ENCODE peak calls at places on chromosome 16, in seven cellular contexts. One of them, this sample, is unnamed.

GRCh38 chr16:27774779-27775178 is 224.8 kb downstream of the KATNIP start:
- DNase-seq in epithelial cell of esophagus: no peak
- DNase-seq in adrenal gland: no peak
- DNase-seq in effector memory CD8-positive, alpha-beta T cell: no peak
- DNase-seq in mucosa of gallbladder: no peak
- DNase-seq in cardiac fibroblast: no peak
- DNase-seq in activated CD8-positive, alpha-beta memory T cell treated with anti-CD3 and anti-CD28 coated beads for 4 hours: no peak
- DNase-seq in this sample: no peak

GRCh38 chr16:65855171-65856145 is 511.0 kb upstream of the CDH5 start:
- DNase-seq in epithelial cell of esophagus: no peak
- DNase-seq in adrenal gland: no peak
- DNase-seq in effector memory CD8-positive, alpha-beta T cell: no peak
- DNase-seq in mucosa of gallbladder: no peak
- DNase-seq in cardiac fibroblast: no peak
- DNase-seq in activated CD8-positive, alpha-beta memory T cell treated with anti-CD3 and anti-CD28 coated beads for 4 hours: no peak
- DNase-seq in this sample: no peak

GRCh38 chr16:9039208-9039607 is 52.2 kb upstream of the HAPSTR1 start:
- DNase-seq in epithelial cell of esophagus: peak; percentile 46
- DNase-seq in adrenal gland: no peak
- DNase-seq in effector memory CD8-positive, alpha-beta T cell: no peak
- DNase-seq in mucosa of gallbladder: no peak
- DNase-seq in cardiac fibroblast: peak; percentile 43
- DNase-seq in activated CD8-positive, alpha-beta memory T cell treated with anti-CD3 and anti-CD28 coated beads for 4 hours: no peak
- DNase-seq in this sample: no peak

GRCh38 chr16:17281052-17281451 is 189.7 kb downstream of the XYLT1 start:
- DNase-seq in epithelial cell of esophagus: no peak
- DNase-seq in adrenal gland: no peak
- DNase-seq in effector memory CD8-positive, alpha-beta T cell: no peak
- DNase-seq in mucosa of gallbladder: no peak
- DNase-seq in cardiac fibroblast: no peak
- DNase-seq in activated CD8-positive, alpha-beta memory T cell treated with anti-CD3 and anti-CD28 coated beads for 4 hours: no peak
- DNase-seq in this sample: no peak

GRCh38 chr16:88681709-88682451 is 4.4 kb downstream of the SNAI3 start:
- DNase-seq in epithelial cell of esophagus: no peak
- DNase-seq in adrenal gland: no peak
- DNase-seq in effector memory CD8-positive, alpha-beta T cell: peak; percentile 33
- DNase-seq in mucosa of gallbladder: no peak
- DNase-seq in cardiac fibroblast: no peak
- DNase-seq in activated CD8-positive, alpha-beta memory T cell treated with anti-CD3 and anti-CD28 coated beads for 4 hours: no peak
- DNase-seq in this sample: no peak

GRCh38 chr16:85428899-85429775 is 184.0 kb upstream of the GSE1 start:
- DNase-seq in epithelial cell of esophagus: no peak
- DNase-seq in adrenal gland: no peak
- DNase-seq in effector memory CD8-positive, alpha-beta T cell: no peak
- DNase-seq in mucosa of gallbladder: no peak
- DNase-seq in cardiac fibroblast: no peak
- DNase-seq in activated CD8-positive, alpha-beta memory T cell treated with anti-CD3 and anti-CD28 coated beads for 4 hours: no peak
- DNase-seq in this sample: peak; percentile 55

GRCh38 chr16:59973966-59974365 is 1239.8 kb upstream of the GOT2 start:
- DNase-seq in epithelial cell of esophagus: peak; percentile 94
- DNase-seq in adrenal gland: no peak
- DNase-seq in effector memory CD8-positive, alpha-beta T cell: no peak
- DNase-seq in mucosa of gallbladder: no peak
- DNase-seq in cardiac fibroblast: no peak
- DNase-seq in activated CD8-positive, alpha-beta memory T cell treated with anti-CD3 and anti-CD28 coated beads for 4 hours: no peak
- DNase-seq in this sample: no peak

GRCh38 chr16:74984194-74984669 is 691 bp downstream of the WDR59 start:
- DNase-seq in epithelial cell of esophagus: peak; percentile 39
- DNase-seq in adrenal gland: peak; percentile 43
- DNase-seq in effector memory CD8-positive, alpha-beta T cell: peak; percentile 39
- DNase-seq in mucosa of gallbladder: no peak
- DNase-seq in cardiac fibroblast: peak; percentile 45
- DNase-seq in activated CD8-positive, alpha-beta memory T cell treated with anti-CD3 and anti-CD28 coated beads for 4 hours: no peak
- DNase-seq in this sample: peak; percentile 30

GRCh38 chr16:1920727-1921155 is 2.5 kb upstream of the HS3ST6 start:
- DNase-seq in epithelial cell of esophagus: no peak
- DNase-seq in adrenal gland: peak; percentile 41
- DNase-seq in effector memory CD8-positive, alpha-beta T cell: no peak
- DNase-seq in mucosa of gallbladder: no peak
- DNase-seq in cardiac fibroblast: peak; percentile 14
- DNase-seq in activated CD8-positive, alpha-beta memory T cell treated with anti-CD3 and anti-CD28 coated beads for 4 hours: no peak
- DNase-seq in this sample: peak; percentile 66

GRCh38 chr16:50539822-50540710 is 8.1 kb upstream of the NKD1 start:
- DNase-seq in epithelial cell of esophagus: no peak
- DNase-seq in adrenal gland: no peak
- DNase-seq in effector memory CD8-positive, alpha-beta T cell: no peak
- DNase-seq in mucosa of gallbladder: no peak
- DNase-seq in cardiac fibroblast: no peak
- DNase-seq in activated CD8-positive, alpha-beta memory T cell treated with anti-CD3 and anti-CD28 coated beads for 4 hours: no peak
- DNase-seq in this sample: no peak

GRCh38 chr16:31458073-31458834 is 1.0 kb upstream of the ARMC5 start:
- DNase-seq in epithelial cell of esophagus: peak; percentile 65
- DNase-seq in adrenal gland: peak; percentile 67
- DNase-seq in effector memory CD8-positive, alpha-beta T cell: peak; percentile 71
- DNase-seq in mucosa of gallbladder: no peak
- DNase-seq in cardiac fibroblast: peak; percentile 58
- DNase-seq in activated CD8-positive, alpha-beta memory T cell treated with anti-CD3 and anti-CD28 coated beads for 4 hours: peak; percentile 32
- DNase-seq in this sample: peak; percentile 43

GRCh38 chr16:67157892-67158635 is 1.6 kb downstream of the TRADD start:
- DNase-seq in epithelial cell of esophagus: no peak
- DNase-seq in adrenal gland: peak; percentile 18
- DNase-seq in effector memory CD8-positive, alpha-beta T cell: no peak
- DNase-seq in mucosa of gallbladder: no peak
- DNase-seq in cardiac fibroblast: no peak
- DNase-seq in activated CD8-positive, alpha-beta memory T cell treated with anti-CD3 and anti-CD28 coated beads for 4 hours: no peak
- DNase-seq in this sample: no peak

GRCh38 chr16:87284183-87284582 is 33.0 kb downstream of the C16orf95 start:
- DNase-seq in epithelial cell of esophagus: no peak
- DNase-seq in adrenal gland: no peak
- DNase-seq in effector memory CD8-positive, alpha-beta T cell: no peak
- DNase-seq in mucosa of gallbladder: no peak
- DNase-seq in cardiac fibroblast: no peak
- DNase-seq in activated CD8-positive, alpha-beta memory T cell treated with anti-CD3 and anti-CD28 coated beads for 4 hours: no peak
- DNase-seq in this sample: no peak

GRCh38 chr16:26762596-26762995 is 304.1 kb upstream of the C16orf82 start:
- DNase-seq in epithelial cell of esophagus: no peak
- DNase-seq in adrenal gland: no peak
- DNase-seq in effector memory CD8-positive, alpha-beta T cell: no peak
- DNase-seq in mucosa of gallbladder: no peak
- DNase-seq in cardiac fibroblast: no peak
- DNase-seq in activated CD8-positive, alpha-beta memory T cell treated with anti-CD3 and anti-CD28 coated beads for 4 hours: no peak
- DNase-seq in this sample: no peak

GRCh38 chr16:4412159-4412558 is 4.2 kb downstream of the CORO7 start:
- DNase-seq in epithelial cell of esophagus: no peak
- DNase-seq in adrenal gland: no peak
- DNase-seq in effector memory CD8-positive, alpha-beta T cell: no peak
- DNase-seq in mucosa of gallbladder: no peak
- DNase-seq in cardiac fibroblast: no peak
- DNase-seq in activated CD8-positive, alpha-beta memory T cell treated with anti-CD3 and anti-CD28 coated beads for 4 hours: no peak
- DNase-seq in this sample: no peak

GRCh38 chr16:63578791-63579190 is 1542.6 kb upstream of the CDH8 start:
- DNase-seq in epithelial cell of esophagus: no peak
- DNase-seq in adrenal gland: no peak
- DNase-seq in effector memory CD8-positive, alpha-beta T cell: no peak
- DNase-seq in mucosa of gallbladder: no peak
- DNase-seq in cardiac fibroblast: peak; percentile 66
- DNase-seq in activated CD8-positive, alpha-beta memory T cell treated with anti-CD3 and anti-CD28 coated beads for 4 hours: no peak
- DNase-seq in this sample: no peak

GRCh38 chr16:87326151-87326571 is 9.0 kb upstream of the C16orf95 start:
- DNase-seq in epithelial cell of esophagus: no peak
- DNase-seq in adrenal gland: no peak
- DNase-seq in effector memory CD8-positive, alpha-beta T cell: no peak
- DNase-seq in mucosa of gallbladder: no peak
- DNase-seq in cardiac fibroblast: no peak
- DNase-seq in activated CD8-positive, alpha-beta memory T cell treated with anti-CD3 and anti-CD28 coated beads for 4 hours: no peak
- DNase-seq in this sample: peak; percentile 3

GRCh38 chr16:83652898-83653297 is 154.9 kb upstream of the HSBP1 start:
- DNase-seq in epithelial cell of esophagus: no peak
- DNase-seq in adrenal gland: no peak
- DNase-seq in effector memory CD8-positive, alpha-beta T cell: no peak
- DNase-seq in mucosa of gallbladder: no peak
- DNase-seq in cardiac fibroblast: peak; percentile 40
- DNase-seq in activated CD8-positive, alpha-beta memory T cell treated with anti-CD3 and anti-CD28 coated beads for 4 hours: no peak
- DNase-seq in this sample: no peak

GRCh38 chr16:16145286-16145685 is 78.0 kb downstream of the ABCC6 start:
- DNase-seq in epithelial cell of esophagus: no peak
- DNase-seq in adrenal gland: no peak
- DNase-seq in effector memory CD8-positive, alpha-beta T cell: no peak
- DNase-seq in mucosa of gallbladder: no peak
- DNase-seq in cardiac fibroblast: no peak
- DNase-seq in activated CD8-positive, alpha-beta memory T cell treated with anti-CD3 and anti-CD28 coated beads for 4 hours: no peak
- DNase-seq in this sample: no peak

GRCh38 chr16:49889725-49890397 is 33.9 kb upstream of the ZNF423 start:
- DNase-seq in epithelial cell of esophagus: peak; percentile 3
- DNase-seq in adrenal gland: no peak
- DNase-seq in effector memory CD8-positive, alpha-beta T cell: no peak
- DNase-seq in mucosa of gallbladder: no peak
- DNase-seq in cardiac fibroblast: peak; percentile 36
- DNase-seq in activated CD8-positive, alpha-beta memory T cell treated with anti-CD3 and anti-CD28 coated beads for 4 hours: no peak
- DNase-seq in this sample: no peak

GRCh38 chr16:56202036-56202435 is 10.7 kb downstream of the GNAO1 start:
- DNase-seq in epithelial cell of esophagus: no peak
- DNase-seq in adrenal gland: no peak
- DNase-seq in effector memory CD8-positive, alpha-beta T cell: peak; percentile 25
- DNase-seq in mucosa of gallbladder: no peak
- DNase-seq in cardiac fibroblast: no peak
- DNase-seq in activated CD8-positive, alpha-beta memory T cell treated with anti-CD3 and anti-CD28 coated beads for 4 hours: no peak
- DNase-seq in this sample: no peak

GRCh38 chr16:4976079-4976478 is 17.9 kb downstream of the SEC14L5 start:
- DNase-seq in epithelial cell of esophagus: no peak
- DNase-seq in adrenal gland: no peak
- DNase-seq in effector memory CD8-positive, alpha-beta T cell: no peak
- DNase-seq in mucosa of gallbladder: no peak
- DNase-seq in cardiac fibroblast: no peak
- DNase-seq in activated CD8-positive, alpha-beta memory T cell treated with anti-CD3 and anti-CD28 coated beads for 4 hours: no peak
- DNase-seq in this sample: no peak

GRCh38 chr16:10776280-10776679 is 32.6 kb downstream of the NUBP1 start:
- DNase-seq in epithelial cell of esophagus: no peak
- DNase-seq in adrenal gland: no peak
- DNase-seq in effector memory CD8-positive, alpha-beta T cell: peak; percentile 19
- DNase-seq in mucosa of gallbladder: no peak
- DNase-seq in cardiac fibroblast: no peak
- DNase-seq in activated CD8-positive, alpha-beta memory T cell treated with anti-CD3 and anti-CD28 coated beads for 4 hours: no peak
- DNase-seq in this sample: no peak

GRCh38 chr16:53154513-53154912 is 99.7 kb downstream of the CHD9 start:
- DNase-seq in epithelial cell of esophagus: no peak
- DNase-seq in adrenal gland: no peak
- DNase-seq in effector memory CD8-positive, alpha-beta T cell: no peak
- DNase-seq in mucosa of gallbladder: no peak
- DNase-seq in cardiac fibroblast: no peak
- DNase-seq in activated CD8-positive, alpha-beta memory T cell treated with anti-CD3 and anti-CD28 coated beads for 4 hours: no peak
- DNase-seq in this sample: peak; percentile 49

GRCh38 chr16:70681382-70682238 is 4.2 kb downstream of the MTSS2 start:
- DNase-seq in epithelial cell of esophagus: peak; percentile 36
- DNase-seq in adrenal gland: no peak
- DNase-seq in effector memory CD8-positive, alpha-beta T cell: no peak
- DNase-seq in mucosa of gallbladder: no peak
- DNase-seq in cardiac fibroblast: no peak
- DNase-seq in activated CD8-positive, alpha-beta memory T cell treated with anti-CD3 and anti-CD28 coated beads for 4 hours: no peak
- DNase-seq in this sample: no peak

GRCh38 chr16:87541882-87542234 is 49.0 kb upstream of the ZCCHC14 start:
- DNase-seq in epithelial cell of esophagus: no peak
- DNase-seq in adrenal gland: no peak
- DNase-seq in effector memory CD8-positive, alpha-beta T cell: no peak
- DNase-seq in mucosa of gallbladder: no peak
- DNase-seq in cardiac fibroblast: peak; percentile 40
- DNase-seq in activated CD8-positive, alpha-beta memory T cell treated with anti-CD3 and anti-CD28 coated beads for 4 hours: no peak
- DNase-seq in this sample: no peak

GRCh38 chr16:57422026-57422944 is 17.7 kb downstream of the CCL17 start:
- DNase-seq in epithelial cell of esophagus: peak; percentile 52
- DNase-seq in adrenal gland: peak; percentile 52
- DNase-seq in effector memory CD8-positive, alpha-beta T cell: no peak
- DNase-seq in mucosa of gallbladder: peak; percentile 50
- DNase-seq in cardiac fibroblast: peak; percentile 74
- DNase-seq in activated CD8-positive, alpha-beta memory T cell treated with anti-CD3 and anti-CD28 coated beads for 4 hours: no peak
- DNase-seq in this sample: peak; percentile 75

GRCh38 chr16:63289834-63290460 is 1253.7 kb upstream of the CDH8 start:
- DNase-seq in epithelial cell of esophagus: peak; percentile 52
- DNase-seq in adrenal gland: peak; percentile 32
- DNase-seq in effector memory CD8-positive, alpha-beta T cell: no peak
- DNase-seq in mucosa of gallbladder: peak; percentile 23
- DNase-seq in cardiac fibroblast: peak; percentile 8
- DNase-seq in activated CD8-positive, alpha-beta memory T cell treated with anti-CD3 and anti-CD28 coated beads for 4 hours: no peak
- DNase-seq in this sample: peak; percentile 54

GRCh38 chr16:525520-526180 is 1.9 kb upstream of the CAPN15 start:
- DNase-seq in epithelial cell of esophagus: peak; percentile 95
- DNase-seq in adrenal gland: no peak
- DNase-seq in effector memory CD8-positive, alpha-beta T cell: peak; percentile 30
- DNase-seq in mucosa of gallbladder: peak; percentile 54
- DNase-seq in cardiac fibroblast: peak; percentile 90
- DNase-seq in activated CD8-positive, alpha-beta memory T cell treated with anti-CD3 and anti-CD28 coated beads for 4 hours: peak; percentile 65
- DNase-seq in this sample: peak; percentile 33

GRCh38 chr16:27779719-27780161 is 229.8 kb downstream of the KATNIP start:
- DNase-seq in epithelial cell of esophagus: peak; percentile 46
- DNase-seq in adrenal gland: peak; percentile 25
- DNase-seq in effector memory CD8-positive, alpha-beta T cell: no peak
- DNase-seq in mucosa of gallbladder: peak; percentile 19
- DNase-seq in cardiac fibroblast: peak; percentile 19
- DNase-seq in activated CD8-positive, alpha-beta memory T cell treated with anti-CD3 and anti-CD28 coated beads for 4 hours: no peak
- DNase-seq in this sample: peak; percentile 76

GRCh38 chr16:71923941-71924690 is 28.8 kb downstream of the IST1 start:
- DNase-seq in epithelial cell of esophagus: no peak
- DNase-seq in adrenal gland: no peak
- DNase-seq in effector memory CD8-positive, alpha-beta T cell: no peak
- DNase-seq in mucosa of gallbladder: no peak
- DNase-seq in cardiac fibroblast: peak; percentile 53
- DNase-seq in activated CD8-positive, alpha-beta memory T cell treated with anti-CD3 and anti-CD28 coated beads for 4 hours: no peak
- DNase-seq in this sample: no peak

GRCh38 chr16:67660564-67661028 is at the start of gene PARD6A:
- DNase-seq in epithelial cell of esophagus: peak; percentile 91
- DNase-seq in adrenal gland: peak; percentile 95
- DNase-seq in effector memory CD8-positive, alpha-beta T cell: peak; percentile 94
- DNase-seq in mucosa of gallbladder: peak; percentile 95
- DNase-seq in cardiac fibroblast: peak; percentile 97
- DNase-seq in activated CD8-positive, alpha-beta memory T cell treated with anti-CD3 and anti-CD28 coated beads for 4 hours: peak; percentile 94
- DNase-seq in this sample: peak; percentile 98

GRCh38 chr16:50234771-50235556 is 31.4 kb upstream of the ADCY7 start:
- DNase-seq in epithelial cell of esophagus: peak; percentile 40
- DNase-seq in adrenal gland: no peak
- DNase-seq in effector memory CD8-positive, alpha-beta T cell: no peak
- DNase-seq in mucosa of gallbladder: no peak
- DNase-seq in cardiac fibroblast: peak; percentile 43
- DNase-seq in activated CD8-positive, alpha-beta memory T cell treated with anti-CD3 and anti-CD28 coated beads for 4 hours: no peak
- DNase-seq in this sample: no peak

GRCh38 chr16:58286769-58287433 is 7.9 kb downstream of the PRSS54 start:
- DNase-seq in epithelial cell of esophagus: no peak
- DNase-seq in adrenal gland: no peak
- DNase-seq in effector memory CD8-positive, alpha-beta T cell: no peak
- DNase-seq in mucosa of gallbladder: no peak
- DNase-seq in cardiac fibroblast: no peak
- DNase-seq in activated CD8-positive, alpha-beta memory T cell treated with anti-CD3 and anti-CD28 coated beads for 4 hours: no peak
- DNase-seq in this sample: no peak